ENCODE peak calls at places on chromosomes 1 and 21, in seven cellular contexts. One of them, this sample, is unnamed.

GRCh38 chr1:48536477-48536876 is 64.5 kb upstream of the SPATA6 start:
- DNase-seq in AG09309: no peak
- DNase-seq in uterus: no peak
- DNase-seq in mesothelial cell of epicardium: no peak
- DNase-seq in GM20000: no peak
- DNase-seq in fibroblast of lung: no peak
- DNase-seq in GM12865: no peak
- DNase-seq in this sample: no peak

GRCh38 chr21:21200103-21200938 is 202.1 kb downstream of the NCAM2 start:
- DNase-seq in mesothelial cell of epicardium: no peak
- DNase-seq in GM12865: no peak
- DNase-seq in uterus: peak; percentile 25
- DNase-seq in AG09309: peak; percentile 57
- DNase-seq in fibroblast of lung: peak; percentile 100
- DNase-seq in GM20000: no peak
- DNase-seq in this sample: no peak

GRCh38 chr1:154422521-154422920 is 17.4 kb downstream of the IL6R start:
- DNase-seq in fibroblast of lung: no peak
- DNase-seq in mesothelial cell of epicardium: no peak
- DNase-seq in GM20000: no peak
- DNase-seq in GM12865: no peak
- DNase-seq in uterus: no peak
- DNase-seq in AG09309: no peak
- DNase-seq in this sample: no peak

GRCh38 chr21:43836616-43837015 is 28.4 kb upstream of the AGPAT3 start:
- DNase-seq in GM20000: no peak
- DNase-seq in AG09309: no peak
- DNase-seq in mesothelial cell of epicardium: no peak
- DNase-seq in GM12865: no peak
- DNase-seq in fibroblast of lung: no peak
- DNase-seq in uterus: no peak
- DNase-seq in this sample: no peak

GRCh38 chr1:15176120-15176519 is 22.6 kb downstream of the TMEM51 start:
- DNase-seq in AG09309: no peak
- DNase-seq in uterus: no peak
- DNase-seq in GM12865: peak; percentile 71
- DNase-seq in fibroblast of lung: no peak
- DNase-seq in GM20000: no peak
- DNase-seq in mesothelial cell of epicardium: no peak
- DNase-seq in this sample: no peak

GRCh38 chr1:89085781-89086180 is 20.8 kb upstream of the GBP1 start:
- DNase-seq in AG09309: no peak
- DNase-seq in mesothelial cell of epicardium: no peak
- DNase-seq in fibroblast of lung: peak; percentile 12
- DNase-seq in GM12865: peak; percentile 57
- DNase-seq in uterus: no peak
- DNase-seq in GM20000: peak; percentile 25
- DNase-seq in this sample: no peak

GRCh38 chr1:42165511-42166210 is 1.1 kb upstream of the GUCA2A start:
- DNase-seq in AG09309: no peak
- DNase-seq in uterus: no peak
- DNase-seq in GM20000: no peak
- DNase-seq in mesothelial cell of epicardium: peak; percentile 93
- DNase-seq in GM12865: no peak
- DNase-seq in fibroblast of lung: peak; percentile 53
- DNase-seq in this sample: no peak

GRCh38 chr1:28428990-28429520 is 59.5 kb downstream of the PHACTR4 start:
- DNase-seq in uterus: no peak
- DNase-seq in GM12865: no peak
- DNase-seq in AG09309: no peak
- DNase-seq in fibroblast of lung: peak; percentile 65
- DNase-seq in GM20000: no peak
- DNase-seq in mesothelial cell of epicardium: no peak
- DNase-seq in this sample: no peak

GRCh38 chr1:206643118-206643698 is 7.9 kb downstream of the DYRK3 start:
- DNase-seq in AG09309: no peak
- DNase-seq in GM20000: no peak
- DNase-seq in GM12865: no peak
- DNase-seq in mesothelial cell of epicardium: no peak
- DNase-seq in uterus: no peak
- DNase-seq in fibroblast of lung: no peak
- DNase-seq in this sample: no peak

GRCh38 chr1:225426395-225427248 is 1.2 kb downstream of the LBR start:
- DNase-seq in AG09309: no peak
- DNase-seq in GM20000: peak; percentile 30
- DNase-seq in GM12865: peak; percentile 54
- DNase-seq in uterus: peak; percentile 45
- DNase-seq in fibroblast of lung: peak; percentile 25
- DNase-seq in mesothelial cell of epicardium: no peak
- DNase-seq in this sample: peak; percentile 35

GRCh38 chr1:65420590-65421340 is at the start of the genes LEPR and LEPROT:
- DNase-seq in GM12865: no peak
- DNase-seq in AG09309: no peak
- DNase-seq in uterus: no peak
- DNase-seq in mesothelial cell of epicardium: no peak
- DNase-seq in GM20000: no peak
- DNase-seq in fibroblast of lung: no peak
- DNase-seq in this sample: no peak

GRCh38 chr1:115278241-115278640 is 59.8 kb downstream of the NGF start:
- DNase-seq in GM20000: no peak
- DNase-seq in uterus: no peak
- DNase-seq in GM12865: no peak
- DNase-seq in mesothelial cell of epicardium: no peak
- DNase-seq in fibroblast of lung: no peak
- DNase-seq in AG09309: no peak
- DNase-seq in this sample: no peak

GRCh38 chr1:67460648-67461500 is 30.7 kb upstream of the SERBP1 start:
- DNase-seq in GM20000: no peak
- DNase-seq in uterus: no peak
- DNase-seq in AG09309: no peak
- DNase-seq in mesothelial cell of epicardium: no peak
- DNase-seq in GM12865: no peak
- DNase-seq in fibroblast of lung: no peak
- DNase-seq in this sample: no peak

GRCh38 chr1:199948587-199949280 is 78.8 kb upstream of the NR5A2 start:
- DNase-seq in fibroblast of lung: peak; percentile 12
- DNase-seq in GM12865: peak; percentile 34
- DNase-seq in GM20000: no peak
- DNase-seq in AG09309: no peak
- DNase-seq in mesothelial cell of epicardium: no peak
- DNase-seq in uterus: no peak
- DNase-seq in this sample: no peak

GRCh38 chr1:25837253-25837875 is 17.6 kb downstream of the MTFR1L start:
- DNase-seq in AG09309: no peak
- DNase-seq in uterus: no peak
- DNase-seq in GM12865: no peak
- DNase-seq in mesothelial cell of epicardium: no peak
- DNase-seq in fibroblast of lung: no peak
- DNase-seq in GM20000: no peak
- DNase-seq in this sample: no peak
- TF ChIP-seq CTCF in AG09309: peak; percentile 22
- TF ChIP-seq CTCF in uterus: peak; percentile 21
- TF ChIP-seq CTCF in GM12865: peak; percentile 21
- TF ChIP-seq CTCF in mesothelial cell of epicardium: no peak
- TF ChIP-seq CTCF in fibroblast of lung: peak; percentile 43
- TF ChIP-seq CTCF in GM20000: peak; percentile 20
- TF ChIP-seq CTCF in this sample: no peak

GRCh38 chr1:27302612-27303011 is 19.4 kb upstream of the TMEM222 start:
- DNase-seq in GM12865: no peak
- DNase-seq in GM20000: no peak
- DNase-seq in mesothelial cell of epicardium: no peak
- DNase-seq in fibroblast of lung: no peak
- DNase-seq in AG09309: no peak
- DNase-seq in uterus: no peak
- DNase-seq in this sample: no peak

GRCh38 chr1:27306071-27306470 is 15.9 kb upstream of the TMEM222 start:
- DNase-seq in AG09309: no peak
- DNase-seq in GM12865: no peak
- DNase-seq in GM20000: no peak
- DNase-seq in mesothelial cell of epicardium: no peak
- DNase-seq in fibroblast of lung: no peak
- DNase-seq in uterus: no peak
- DNase-seq in this sample: no peak

GRCh38 chr1:27307851-27308598 is 13.9 kb upstream of the TMEM222 start:
- DNase-seq in AG09309: no peak
- DNase-seq in uterus: no peak
- DNase-seq in mesothelial cell of epicardium: no peak
- DNase-seq in fibroblast of lung: no peak
- DNase-seq in GM20000: no peak
- DNase-seq in GM12865: no peak
- DNase-seq in this sample: no peak

GRCh38 chr1:27303509-27303908 is 18.5 kb upstream of the TMEM222 start:
- DNase-seq in uterus: no peak
- DNase-seq in fibroblast of lung: no peak
- DNase-seq in GM20000: no peak
- DNase-seq in mesothelial cell of epicardium: no peak
- DNase-seq in GM12865: no peak
- DNase-seq in AG09309: no peak
- DNase-seq in this sample: no peak

GRCh38 chr1:27306892-27307850 is 14.8 kb upstream of the TMEM222 start:
- DNase-seq in fibroblast of lung: no peak
- DNase-seq in GM20000: no peak
- DNase-seq in uterus: no peak
- DNase-seq in mesothelial cell of epicardium: no peak
- DNase-seq in AG09309: no peak
- DNase-seq in GM12865: no peak
- DNase-seq in this sample: no peak
- TF ChIP-seq CTCF in fibroblast of lung: peak; percentile 11
- TF ChIP-seq CTCF in GM20000: no peak
- TF ChIP-seq CTCF in uterus: no peak
- TF ChIP-seq CTCF in mesothelial cell of epicardium: no peak
- TF ChIP-seq CTCF in AG09309: no peak
- TF ChIP-seq CTCF in GM12865: peak; percentile 17
- TF ChIP-seq CTCF in this sample: no peak

GRCh38 chr1:98325646-98326441 is 335.7 kb upstream of the SNX7 start:
- DNase-seq in GM12865: no peak
- DNase-seq in GM20000: no peak
- DNase-seq in AG09309: peak; percentile 77
- DNase-seq in mesothelial cell of epicardium: no peak
- DNase-seq in uterus: no peak
- DNase-seq in fibroblast of lung: peak; percentile 89
- DNase-seq in this sample: no peak
- TF ChIP-seq CTCF in GM12865: no peak
- TF ChIP-seq CTCF in GM20000: no peak
- TF ChIP-seq CTCF in AG09309: no peak
- TF ChIP-seq CTCF in mesothelial cell of epicardium: no peak
- TF ChIP-seq CTCF in uterus: no peak
- TF ChIP-seq CTCF in fibroblast of lung: no peak
- TF ChIP-seq CTCF in this sample: no peak

GRCh38 chr1:26472330-26472900 is at the start of gene HMGN2:
- DNase-seq in GM12865: peak; percentile 93
- DNase-seq in uterus: peak; percentile 93
- DNase-seq in mesothelial cell of epicardium: peak; percentile 81
- DNase-seq in GM20000: peak; percentile 89
- DNase-seq in AG09309: peak; percentile 49
- DNase-seq in fibroblast of lung: peak; percentile 77
- DNase-seq in this sample: peak; percentile 73

GRCh38 chr1:26475989-26476388 is 3.7 kb downstream of the HMGN2 start:
- DNase-seq in fibroblast of lung: no peak
- DNase-seq in mesothelial cell of epicardium: no peak
- DNase-seq in AG09309: no peak
- DNase-seq in GM20000: no peak
- DNase-seq in uterus: no peak
- DNase-seq in GM12865: no peak
- DNase-seq in this sample: no peak

GRCh38 chr1:26472901-26473845 is 933 bp downstream of the HMGN2 start:
- DNase-seq in fibroblast of lung: peak; percentile 86
- DNase-seq in AG09309: peak; percentile 71
- DNase-seq in GM20000: peak; percentile 99
- DNase-seq in mesothelial cell of epicardium: peak; percentile 94
- DNase-seq in GM12865: peak; percentile 96
- DNase-seq in uterus: peak; percentile 95
- DNase-seq in this sample: peak; percentile 95

GRCh38 chr1:26476958-26477357 is 4.7 kb downstream of the HMGN2 start:
- DNase-seq in mesothelial cell of epicardium: no peak
- DNase-seq in GM12865: no peak
- DNase-seq in fibroblast of lung: no peak
- DNase-seq in AG09309: no peak
- DNase-seq in uterus: no peak
- DNase-seq in GM20000: no peak
- DNase-seq in this sample: no peak

GRCh38 chr1:26474824-26475223 is 2.6 kb downstream of the HMGN2 start:
- DNase-seq in GM12865: no peak
- DNase-seq in mesothelial cell of epicardium: no peak
- DNase-seq in fibroblast of lung: no peak
- DNase-seq in AG09309: no peak
- DNase-seq in GM20000: no peak
- DNase-seq in uterus: no peak
- DNase-seq in this sample: no peak
- TF ChIP-seq CTCF in GM12865: no peak
- TF ChIP-seq CTCF in mesothelial cell of epicardium: no peak
- TF ChIP-seq CTCF in fibroblast of lung: no peak
- TF ChIP-seq CTCF in AG09309: no peak
- TF ChIP-seq CTCF in GM20000: no peak
- TF ChIP-seq CTCF in uterus: no peak
- TF ChIP-seq CTCF in this sample: no peak

DNA sequence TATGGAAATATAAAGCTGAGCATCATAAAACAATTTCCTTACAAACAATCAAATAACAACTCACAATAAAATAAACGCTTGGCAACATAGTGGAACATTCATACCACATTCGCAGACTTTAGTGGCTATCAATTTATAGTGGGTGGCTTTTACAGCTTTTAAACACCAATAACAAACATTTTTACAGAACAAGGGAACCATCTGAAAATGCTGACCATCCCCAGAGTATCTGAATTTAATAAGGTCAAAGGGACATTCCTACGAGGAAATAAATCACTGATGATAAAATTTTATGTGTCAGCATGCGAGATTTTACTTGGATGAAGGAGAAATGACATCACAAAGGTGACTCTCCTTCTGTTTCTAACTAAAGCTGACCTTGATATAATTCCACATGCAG is 144.5 kb downstream of the APP start:
- DNase-seq in mesothelial cell of epicardium: no peak
- DNase-seq in uterus: no peak
- DNase-seq in AG09309: no peak
- DNase-seq in GM20000: no peak
- DNase-seq in GM12865: no peak
- DNase-seq in fibroblast of lung: no peak
- DNase-seq in this sample: no peak
- TF ChIP-seq CTCF in mesothelial cell of epicardium: no peak
- TF ChIP-seq CTCF in uterus: no peak
- TF ChIP-seq CTCF in AG09309: no peak
- TF ChIP-seq CTCF in GM20000: no peak
- TF ChIP-seq CTCF in GM12865: no peak
- TF ChIP-seq CTCF in fibroblast of lung: no peak
- TF ChIP-seq CTCF in this sample: no peak

GRCh38 chr1:117059678-117060440 is at the start of gene TTF2:
- DNase-seq in GM12865: peak; percentile 99
- DNase-seq in uterus: peak; percentile 95
- DNase-seq in mesothelial cell of epicardium: peak; percentile 93
- DNase-seq in GM20000: peak; percentile 95
- DNase-seq in AG09309: peak; percentile 90
- DNase-seq in fibroblast of lung: peak; percentile 99
- DNase-seq in this sample: peak; percentile 80
- TF ChIP-seq CTCF in GM12865: no peak
- TF ChIP-seq CTCF in uterus: peak; percentile 46
- TF ChIP-seq CTCF in mesothelial cell of epicardium: peak; percentile 39
- TF ChIP-seq CTCF in GM20000: peak; percentile 3
- TF ChIP-seq CTCF in AG09309: peak; percentile 30
- TF ChIP-seq CTCF in fibroblast of lung: peak; percentile 22
- TF ChIP-seq CTCF in this sample: no peak

This sample was measured in activated B cell treated with CpG ODN at 0.5 μM for 24 hours.